ENCODE peak calls at places on chromosomes 7 and 10, in six cellular contexts. Y is ovary, D is body of pancreas, U is right lobe of liver, W is A549, C is IMR-90. L is an unnamed sample.
A peak's percentile ranks its signal among the peaks of the same experiment; 100 is the strongest.

GRCh38 chr10:13536674-13537366 is 8.0 kb upstream of the BEND7 start:
- DNase-seq in C (peak; percentile 41), D (peak; percentile 62), U (peak; percentile 70), W (peak; percentile 70), Y (peak; percentile 27), L (peak; percentile 47)

GRCh38 chr7:12540850-12541249 is 29.7 kb upstream of the SCIN start:
- DNase-seq in U (no peak), C (no peak), D (no peak), Y (no peak), W (no peak), L (no peak)

GRCh38 chr10:49387029-49387428 is 8.9 kb downstream of the DRGX start:
- DNase-seq in D (no peak), W (no peak), Y (no peak), C (peak; percentile 94), U (no peak), L (no peak)

GRCh38 chr7:135088566-135088965 is 59.3 kb upstream of the TMEM140 start:
- DNase-seq in D (no peak), W (no peak), C (no peak), Y (no peak), U (no peak), L (no peak)

GRCh38 chr7:101077303-101078086 is 7.8 kb upstream of the TRIM56 start:
- DNase-seq in D (peak; percentile 86), W (peak; percentile 78), C (peak; percentile 64), Y (peak; percentile 80), U (peak; percentile 81), L (peak; percentile 74)

GRCh38 chr10:22374489-22375126 is 29.3 kb downstream of the SPAG6 start:
- DNase-seq in W (no peak), U (no peak), D (no peak), Y (no peak), C (no peak), L (no peak)

GRCh38 chr10:33506838-33507661 is 172.6 kb upstream of the NRP1 start:
- DNase-seq in C (peak; percentile 13), D (no peak), W (no peak), U (no peak), Y (no peak), L (no peak)

GRCh38 chr10:14200645-14201534 is 129.8 kb downstream of the FRMD4A start:
- DNase-seq in U (no peak), W (peak; percentile 18), C (peak; percentile 9), D (peak; percentile 29), Y (no peak), L (no peak)

GRCh38 chr7:29386196-29386765 is 177.4 kb upstream of the PRR15 start:
- DNase-seq in C (no peak), D (no peak), U (no peak), W (no peak), Y (no peak), L (no peak)
- TF ChIP-seq POLR2A in C (no peak), D (no peak), U (no peak), W (no peak), Y (no peak), L (no peak)

GRCh38 chr7:117399820-117400422 is 27.4 kb downstream of the ASZ1 start:
- DNase-seq in W (no peak), C (peak; percentile 5), Y (no peak), D (no peak), U (no peak), L (no peak)
- TF ChIP-seq CTCF in W (peak; percentile 80), C (peak; percentile 58), Y (no peak), D (peak; percentile 52), U (peak; percentile 57), L (peak; percentile 29)

GRCh38 chr10:1047937-1048336 is 982 bp downstream of the IDI1 start:
- DNase-seq in W (no peak), U (no peak), D (no peak), C (no peak), Y (no peak), L (no peak)

GRCh38 chr10:1050145-1050544 is 1.2 kb upstream of the IDI1 start:
- DNase-seq in U (no peak), Y (no peak), D (no peak), W (peak; percentile 31), C (peak; percentile 42), L (no peak)

GRCh38 chr10:1048349-1048731 is 579 bp downstream of the IDI1 start:
- DNase-seq in C (peak; percentile 57), U (peak; percentile 73), D (peak; percentile 52), W (peak; percentile 33), Y (no peak), L (no peak)

GRCh38 chr10:1049425-1049958 is 573 bp upstream of the IDI1 start:
- DNase-seq in Y (no peak), D (no peak), W (no peak), U (no peak), C (no peak), L (no peak)

DNA sequence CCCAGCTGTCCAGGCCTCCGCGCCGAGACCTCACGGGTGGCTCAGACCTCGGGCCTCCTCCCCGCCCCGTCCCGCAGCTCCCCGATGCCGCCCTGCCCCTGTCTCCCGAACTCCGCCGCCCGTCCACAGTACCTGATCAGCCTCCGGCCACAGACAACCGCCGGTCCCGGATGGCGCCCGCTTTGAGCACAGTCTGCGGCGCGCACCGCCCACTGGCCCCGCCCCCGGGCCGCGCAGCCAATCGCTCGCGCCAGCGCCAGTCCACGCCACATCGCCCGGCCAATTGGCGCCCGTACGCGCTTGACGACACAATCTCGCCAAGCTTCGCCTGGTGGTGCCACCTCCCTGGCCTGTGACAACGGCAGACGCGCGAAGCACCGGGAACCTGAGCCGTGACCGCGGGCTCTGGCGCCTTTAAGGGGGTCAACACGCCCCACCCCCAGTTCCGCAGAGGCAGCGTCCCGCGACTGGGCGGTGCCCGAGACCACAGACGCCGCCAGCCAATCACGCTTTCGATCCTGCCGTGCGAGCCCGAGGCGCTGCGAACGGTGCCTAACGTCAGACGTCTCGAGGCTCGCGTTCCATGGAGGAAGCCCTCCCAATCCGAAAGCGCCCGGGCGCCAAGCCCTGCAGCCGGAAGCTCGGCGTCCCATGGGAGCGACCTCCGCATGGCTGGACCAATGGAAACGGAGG is at the start of gene IDI1:
- DNase-seq in Y (peak; percentile 97), U (peak; percentile 99), C (peak; percentile 98), W (peak; percentile 98), D (peak; percentile 97), L (peak; percentile 98)
- H3K4me1 ChIP-seq in Y (peaks cover 10% of the 10 kb centered on the region), U (no peaks in the 10 kb centered on the region), C (peaks cover 5% of the 10 kb centered on the region), W (peaks cover 28% of the 10 kb centered on the region), D (peaks cover 63% of the 10 kb centered on the region), L (peaks cover 9% of the 10 kb centered on the region)

DNA sequence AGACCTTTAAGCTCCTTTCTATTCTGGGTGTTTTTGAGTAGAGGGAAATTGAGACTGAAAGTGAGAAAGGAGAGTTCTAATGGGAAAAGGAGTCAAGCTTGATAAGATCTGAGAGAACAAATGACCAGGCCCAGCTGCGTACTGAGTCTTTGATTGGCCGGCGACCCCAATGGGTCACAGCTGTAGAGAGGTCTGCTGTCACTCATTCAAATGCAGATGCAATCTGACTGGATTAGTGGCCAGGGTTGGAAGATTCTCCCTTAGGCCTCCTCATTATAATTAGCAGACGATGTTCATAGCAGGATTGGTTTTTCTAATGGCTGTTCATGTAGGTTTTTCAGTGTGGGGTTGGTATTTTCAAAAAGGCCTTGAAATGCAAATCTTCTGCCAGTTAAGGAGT is 127.2 kb upstream of the SLC25A13 start:
- DNase-seq in D (no peak), Y (no peak), C (no peak), W (no peak), U (no peak), L (no peak)
- TF ChIP-seq POLR2A in D (no peak), Y (no peak), C (no peak), W (no peak), U (no peak), L (no peak)

GRCh38 chr10:113320980-113321379 is 231.9 kb upstream of the HABP2 start:
- DNase-seq in Y (no peak), D (no peak), W (no peak), U (no peak), C (no peak), L (no peak)

GRCh38 chr10:113329121-113329596 is 223.7 kb upstream of the HABP2 start:
- DNase-seq in D (no peak), W (peak; percentile 31), U (no peak), C (peak; percentile 62), Y (no peak), L (no peak)

GRCh38 chr10:113323985-113324384 is 228.9 kb upstream of the HABP2 start:
- DNase-seq in D (no peak), C (no peak), W (no peak), U (no peak), Y (no peak), L (no peak)

GRCh38 chr10:113322843-113323242 is 230.0 kb upstream of the HABP2 start:
- DNase-seq in U (no peak), W (no peak), C (no peak), D (no peak), Y (no peak), L (peak; percentile 31)

DNA sequence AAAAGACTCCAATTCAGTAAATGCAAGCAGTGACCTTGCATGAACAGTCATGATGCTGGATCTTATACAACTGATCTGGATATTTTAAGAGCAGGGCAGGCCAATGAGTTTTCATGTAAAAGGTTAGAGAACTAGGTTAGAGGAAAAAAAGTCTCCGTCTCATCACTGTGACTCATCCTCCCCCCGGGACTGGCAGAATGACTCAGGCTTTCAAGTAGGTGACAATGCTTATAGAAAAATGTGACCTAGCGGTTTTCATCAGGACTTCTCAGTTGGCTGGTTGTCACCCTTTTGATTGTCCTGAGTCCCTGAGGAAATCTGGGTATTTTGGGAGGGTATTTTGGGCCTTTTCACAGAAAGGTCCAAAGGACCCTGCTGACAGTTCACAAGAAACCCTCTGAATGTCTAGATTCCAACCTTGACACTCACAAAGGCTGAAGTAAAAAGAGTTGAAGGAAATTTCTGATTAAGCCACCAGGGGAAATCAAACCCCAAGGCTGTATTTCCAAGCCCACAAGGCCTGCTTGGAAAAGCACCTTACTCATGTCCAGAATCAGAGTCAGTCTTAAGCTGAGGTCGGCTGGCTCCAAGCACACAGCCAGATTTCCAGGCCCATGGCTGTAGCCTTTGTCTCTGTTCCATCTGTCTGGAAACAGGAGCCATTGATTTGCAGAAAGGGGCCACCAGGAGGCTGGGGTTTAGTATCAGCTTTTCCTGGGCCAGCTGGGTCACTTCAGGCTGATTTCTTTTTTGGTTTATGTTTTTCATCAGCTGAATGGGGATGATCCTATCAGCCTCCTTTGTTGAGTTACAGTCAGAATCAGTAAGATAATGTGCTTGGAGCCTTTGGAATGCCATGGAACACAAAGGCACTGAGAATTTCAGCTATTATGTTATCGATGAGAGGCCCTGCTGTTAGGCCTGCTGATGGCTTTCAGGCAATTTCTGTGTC is 226.4 kb upstream of the HABP2 start:
- DNase-seq in C (peak; percentile 81), D (peak; percentile 18), W (peak; percentile 86), Y (no peak), U (no peak), L (no peak)
- TF ChIP-seq CTCF in C (peak; percentile 2), D (peak; percentile 11), W (peak; percentile 8), Y (no peak), U (no peak), L (no peak)

L was measured in heart left ventricle.